ENCODE peak calls at places on chromosomes 7 and 10, in nine cellular contexts. X is neural progenitor cell; P is heart right ventricle; M is K562; W is lower lobe of right lung; L is naive thymus-derived CD4-positive, alpha-beta T cell; I is colonic mucosa; H is suprapubic skin; A is gastrocnemius medialis. Z is an unnamed sample.
A peak's percentile ranks its signal among the peaks of the same experiment; 100 is the strongest.

GRCh38 chr7:34430456-34430855 is 227.6 kb upstream of the NPSR1 start:
- DNase-seq in M (no peak), H (no peak), X (peak; percentile 20), A (no peak), W (no peak), L (no peak), P (peak; percentile 23), I (no peak), Z (peak; percentile 48)

GRCh38 chr7:144531181-144531580 is 127.7 kb upstream of the NOBOX start:
- DNase-seq in L (no peak), M (no peak), I (no peak), A (no peak), H (no peak), X (no peak), W (no peak), P (no peak), Z (no peak)

GRCh38 chr7:44891372-44891771 is 6.0 kb upstream of the PURB start:
- DNase-seq in I (no peak), H (no peak), X (no peak), A (no peak), P (no peak), M (no peak), L (peak; percentile 43), W (no peak), Z (no peak)

GRCh38 chr7:1404881-1405548 is 54.3 kb downstream of the MICALL2 start:
- DNase-seq in X (peak; percentile 51), I (no peak), A (no peak), W (no peak), H (no peak), M (no peak), P (no peak), L (no peak), Z (no peak)

GRCh38 chr7:7650682-7651206 is 10.2 kb downstream of the UMAD1 start:
- DNase-seq in M (no peak), X (no peak), H (no peak), A (no peak), P (no peak), W (no peak), L (no peak), I (no peak), Z (no peak)

GRCh38 chr10:8444630-8445029 is 390.1 kb downstream of the GATA3 start:
- DNase-seq in A (no peak), W (no peak), P (no peak), I (no peak), L (peak; percentile 22), X (peak; percentile 65), H (no peak), M (no peak), Z (peak; percentile 20)

GRCh38 chr10:129963076-129963830 is 821 bp downstream of the EBF3 start:
- DNase-seq in X (peak; percentile 78), W (no peak), I (no peak), H (no peak), M (no peak), L (no peak), P (no peak), A (no peak), Z (no peak)

GRCh38 chr7:74514131-74514591 is 60.5 kb downstream of the GTF2IRD1 start:
- DNase-seq in W (no peak), A (peak; percentile 78), L (no peak), I (no peak), H (no peak), P (peak; percentile 21), M (no peak), X (no peak), Z (no peak)

GRCh38 chr7:38410056-38410455 is 136.6 kb upstream of the TARP start:
- DNase-seq in P (no peak), A (no peak), L (no peak), M (no peak), W (no peak), H (no peak), X (no peak), I (no peak), Z (no peak)

GRCh38 chr7:27641576-27642230 is 21.0 kb downstream of the HIBADH start:
- DNase-seq in A (no peak), X (no peak), H (no peak), P (no peak), I (no peak), W (no peak), M (no peak), L (no peak), Z (no peak)

GRCh38 chr7:80385512-80385911 is 126.4 kb downstream of the GNAT3 start:
- DNase-seq in X (no peak), I (no peak), A (no peak), W (no peak), P (no peak), M (no peak), L (no peak), H (no peak), Z (no peak)

GRCh38 chr10:5977471-5978370 is at the start of gene IL15RA:
- DNase-seq in L (peak; percentile 84), P (peak; percentile 78), A (peak; percentile 76), I (peak; percentile 88), M (peak; percentile 92), X (peak; percentile 62), W (peak; percentile 88), H (peak; percentile 85), Z (peak; percentile 68)

GRCh38 chr10:14838582-14839304 is 637 bp downstream of the HSPA14 start:
- DNase-seq in I (peak; percentile 36), M (peak; percentile 44), P (peak; percentile 15), H (peak; percentile 84), L (peak; percentile 11), A (peak; percentile 26), W (no peak), X (peak; percentile 83), Z (peak; percentile 18)

GRCh38 chr7:44961844-44962482 is 16.9 kb downstream of the MYO1G start:
- DNase-seq in X (no peak), I (no peak), W (no peak), P (no peak), A (peak; percentile 18), H (peak; percentile 64), M (no peak), L (no peak), Z (no peak)

GRCh38 chr7:72805526-72806494 is 22.2 kb downstream of the TYW1B start:
- DNase-seq in X (no peak), I (no peak), A (no peak), W (no peak), M (peak; percentile 81), L (no peak), P (no peak), H (no peak), Z (peak; percentile 89)

DNA sequence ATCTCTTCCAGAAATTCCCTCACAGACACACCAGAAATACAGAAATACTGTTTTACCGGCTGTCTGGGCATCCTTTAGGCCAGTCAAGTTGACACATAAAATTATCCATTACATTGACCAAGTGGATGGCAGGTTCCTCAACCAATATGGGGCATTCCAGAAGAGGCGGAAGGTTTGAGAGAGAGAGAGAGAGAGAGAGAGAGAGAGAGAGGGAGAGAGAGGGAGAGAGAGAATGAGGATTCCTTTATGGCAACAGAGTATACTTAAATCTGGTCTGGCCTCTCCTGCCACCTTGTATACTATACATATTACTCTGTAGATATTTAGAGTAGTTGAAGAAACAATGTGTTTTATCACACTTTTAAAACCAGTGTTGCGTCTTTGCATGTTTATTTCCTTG is 214.1 kb downstream of the CAMK1D start:
- DNase-seq in I (no peak), L (no peak), W (no peak), P (no peak), H (no peak), A (no peak), X (no peak), M (no peak), Z (no peak)
- H3K9me3 ChIP-seq in I (no peaks in the 10 kb centered on the region), L (no peaks in the 10 kb centered on the region), W (no peaks in the 10 kb centered on the region), P (no peaks in the 10 kb centered on the region), H (no peaks in the 10 kb centered on the region), A (no peaks in the 10 kb centered on the region), X (no peaks in the 10 kb centered on the region), M (no peaks in the 10 kb centered on the region), Z (no peaks in the 10 kb centered on the region)

GRCh38 chr7:86002858-86003257 is 640.9 kb upstream of the GRM3 start:
- DNase-seq in H (no peak), X (no peak), W (no peak), M (no peak), P (no peak), A (no peak), I (no peak), L (no peak), Z (no peak)
- H3K9me3 ChIP-seq in H (peaks cover 16% of the 10 kb centered on the region), X (no peaks in the 10 kb centered on the region), W (peaks cover 14% of the 10 kb centered on the region), M (no peaks in the 10 kb centered on the region), P (no peaks in the 10 kb centered on the region), A (no peaks in the 10 kb centered on the region), I (no peaks in the 10 kb centered on the region), L (no peaks in the 10 kb centered on the region), Z (no peaks in the 10 kb centered on the region)

DNA sequence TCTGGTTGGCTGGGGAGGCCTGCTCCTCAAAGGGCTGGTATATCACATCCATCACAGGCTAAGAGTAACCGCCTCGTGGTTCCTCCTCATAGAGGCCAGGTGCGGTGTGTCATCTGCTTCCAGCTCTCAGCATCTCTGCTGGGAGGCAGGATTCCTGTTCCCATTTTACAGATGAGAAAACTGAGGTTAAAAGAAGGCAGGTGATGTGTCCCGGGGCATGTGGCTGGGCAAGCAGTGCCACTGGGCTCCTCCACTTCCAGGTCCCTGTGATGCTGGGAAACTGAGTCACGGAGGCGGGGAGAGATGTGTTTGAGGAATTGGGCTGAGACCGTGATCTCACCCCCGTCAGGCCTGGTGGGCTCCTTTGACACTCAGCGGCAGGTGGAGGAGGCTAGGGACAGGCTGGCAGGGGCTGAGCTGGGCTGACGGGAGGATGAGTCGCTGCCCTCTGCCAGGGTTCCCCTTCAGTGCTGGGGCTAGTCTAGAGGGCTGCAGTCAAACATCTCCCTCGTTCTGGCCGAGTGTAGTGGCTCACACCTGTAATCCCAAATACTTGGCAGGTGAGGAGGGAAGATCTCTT is 9.4 kb downstream of the ARPC1B start:
- DNase-seq in P (no peak), L (no peak), H (no peak), W (no peak), M (no peak), X (no peak), I (no peak), A (no peak), Z (no peak)
- H3K9me3 ChIP-seq in P (no peaks in the 10 kb centered on the region), L (no peaks in the 10 kb centered on the region), H (no peaks in the 10 kb centered on the region), W (no peaks in the 10 kb centered on the region), M (no peaks in the 10 kb centered on the region), X (no peaks in the 10 kb centered on the region), I (no peaks in the 10 kb centered on the region), A (no peaks in the 10 kb centered on the region), Z (no peaks in the 10 kb centered on the region)

GRCh38 chr7:157727964-157728615 is 391.3 kb downstream of the DNAJB6 start:
- DNase-seq in P (no peak), I (no peak), X (no peak), A (no peak), W (no peak), H (no peak), M (no peak), L (no peak), Z (no peak)

GRCh38 chr7:157734926-157735640 is 398.3 kb downstream of the DNAJB6 start:
- DNase-seq in H (no peak), A (no peak), I (no peak), M (no peak), X (no peak), P (no peak), W (no peak), L (no peak), Z (no peak)

GRCh38 chr7:157726764-157727163 is 390.0 kb downstream of the DNAJB6 start:
- DNase-seq in H (no peak), A (no peak), W (no peak), X (no peak), M (no peak), P (no peak), L (no peak), I (no peak), Z (no peak)

GRCh38 chr7:157729566-157729965 is 392.8 kb downstream of the DNAJB6 start:
- DNase-seq in H (no peak), X (no peak), L (no peak), M (no peak), W (no peak), P (no peak), I (no peak), A (no peak), Z (no peak)

GRCh38 chr7:157730614-157731013 is 393.8 kb downstream of the DNAJB6 start:
- DNase-seq in H (no peak), I (no peak), M (no peak), W (no peak), A (no peak), X (no peak), L (no peak), P (no peak), Z (no peak)
- H3K9me3 ChIP-seq in H (no peaks in the 10 kb centered on the region), I (no peaks in the 10 kb centered on the region), M (no peaks in the 10 kb centered on the region), W (no peaks in the 10 kb centered on the region), A (no peaks in the 10 kb centered on the region), X (no peaks in the 10 kb centered on the region), L (no peaks in the 10 kb centered on the region), P (no peaks in the 10 kb centered on the region), Z (no peaks in the 10 kb centered on the region)